ENCODE peak calls at places on chromosomes 12 and 14, in five cellular contexts. K is GM23248, Y is IMR-90, H is mammary epithelial cell, S is fibroblast of lung. E is an unnamed sample. For H4K20me1, the result is how much of the 10 kb centered on the place peaks cover.

GRCh38 chr12:102539651-102540553 is 59.5 kb upstream of the IGF1 start:
- DNase-seq in K (peak), Y (peak), H (no peak), S (peak), E (no peak)

GRCh38 chr12:98738539-98738938 is 93.4 kb downstream of the APAF1 start:
- DNase-seq in K (no peak), Y (no peak), H (no peak), S (no peak), E (no peak)

GRCh38 chr14:77612011-77612620 is 4.3 kb downstream of the SPTLC2 start:
- DNase-seq in K (peak), Y (peak), H (no peak), S (peak), E (peak)

GRCh38 chr14:103527408-103528157 is 1.4 kb upstream of the TRMT61A start:
- DNase-seq in K (peak), Y (no peak), H (peak), S (no peak), E (no peak)

GRCh38 chr14:81936348-81936747 is 402.7 kb upstream of the SEL1L start:
- DNase-seq in K (no peak), Y (no peak), H (no peak), S (no peak), E (no peak)

GRCh38 chr14:36975834-36976233 is 196.6 kb downstream of the SLC25A21 start:
- DNase-seq in K (no peak), Y (peak), H (peak), S (peak), E (peak)

GRCh38 chr14:34081126-34081575 is 130.3 kb upstream of the EGLN3 start:
- DNase-seq in K (peak), Y (no peak), H (no peak), S (peak), E (peak)

GRCh38 chr14:78606111-78606510 is 435.9 kb downstream of the NRXN3 start:
- DNase-seq in K (peak), Y (peak), H (peak), S (peak), E (no peak)

GRCh38 chr12:84920331-84920730 is 7.7 kb upstream of the SLC6A15 start:
- DNase-seq in K (peak), Y (peak), H (peak), S (no peak), E (peak)

GRCh38 chr12:53806689-53807088 is 54.9 kb upstream of the CISTR start:
- DNase-seq in K (no peak), Y (peak), H (peak), S (peak), E (peak)

GRCh38 chr12:111270773-111271172 is 98.1 kb downstream of the PHETA1 start:
- DNase-seq in K (no peak), Y (peak), H (no peak), S (no peak), E (peak)

GRCh38 chr14:31263485-31264133 is 56.0 kb upstream of the HECTD1 start:
- DNase-seq in K (peak), Y (peak), H (peak), S (peak), E (peak)
- H3K4me3 ChIP-seq in K (no peak), Y (no peak), H (no peak), S (no peak), E (no peak)

GRCh38 chr12:57170408-57170807 is 23.0 kb upstream of the LRP1-AS start:
- DNase-seq in K (no peak), Y (no peak), H (no peak), S (no peak), E (no peak)

GRCh38 chr12:57166971-57167371 is 19.6 kb upstream of the LRP1-AS start:
- DNase-seq in K (peak), Y (peak), H (peak), S (peak), E (peak)

GRCh38 chr12:57171668-57172067 is 24.2 kb upstream of the LRP1-AS start:
- DNase-seq in K (peak), Y (peak), H (no peak), S (peak), E (no peak)

GRCh38 chr12:57169046-57169795 is 21.8 kb upstream of the LRP1-AS start:
- DNase-seq in K (no peak), Y (no peak), H (no peak), S (no peak), E (no peak)

GRCh38 chr12:57169969-57170368 is 22.6 kb upstream of the LRP1-AS start:
- DNase-seq in K (no peak), Y (no peak), H (no peak), S (no peak), E (no peak)
- H4K20me1 ChIP-seq in K (under half), Y (half or more), H (under half), S (under half), E (under half)

GRCh38 chr12:52050116-52050770 is 999 bp upstream of the NR4A1 start:
- DNase-seq in K (no peak), Y (peak), H (peak), S (peak), E (no peak)

GRCh38 chr12:52050771-52051541 is at the start of gene NR4A1:
- DNase-seq in K (peak), Y (peak), H (peak), S (peak), E (peak)

GRCh38 chr12:52053570-52054209 is 2.4 kb downstream of the NR4A1 start:
- DNase-seq in K (no peak), Y (peak), H (no peak), S (peak), E (no peak)

GRCh38 chr12:52054231-52054837 is 3.1 kb downstream of the NR4A1 start:
- DNase-seq in K (no peak), Y (no peak), H (no peak), S (peak), E (no peak)

GRCh38 chr12:52052471-52053186 is 1.4 kb downstream of the NR4A1 start:
- DNase-seq in K (no peak), Y (peak), H (peak), S (peak), E (peak)
- H3K4me3 ChIP-seq in K (peak), Y (peak), H (no peak), S (peak), E (peak)

DNA sequence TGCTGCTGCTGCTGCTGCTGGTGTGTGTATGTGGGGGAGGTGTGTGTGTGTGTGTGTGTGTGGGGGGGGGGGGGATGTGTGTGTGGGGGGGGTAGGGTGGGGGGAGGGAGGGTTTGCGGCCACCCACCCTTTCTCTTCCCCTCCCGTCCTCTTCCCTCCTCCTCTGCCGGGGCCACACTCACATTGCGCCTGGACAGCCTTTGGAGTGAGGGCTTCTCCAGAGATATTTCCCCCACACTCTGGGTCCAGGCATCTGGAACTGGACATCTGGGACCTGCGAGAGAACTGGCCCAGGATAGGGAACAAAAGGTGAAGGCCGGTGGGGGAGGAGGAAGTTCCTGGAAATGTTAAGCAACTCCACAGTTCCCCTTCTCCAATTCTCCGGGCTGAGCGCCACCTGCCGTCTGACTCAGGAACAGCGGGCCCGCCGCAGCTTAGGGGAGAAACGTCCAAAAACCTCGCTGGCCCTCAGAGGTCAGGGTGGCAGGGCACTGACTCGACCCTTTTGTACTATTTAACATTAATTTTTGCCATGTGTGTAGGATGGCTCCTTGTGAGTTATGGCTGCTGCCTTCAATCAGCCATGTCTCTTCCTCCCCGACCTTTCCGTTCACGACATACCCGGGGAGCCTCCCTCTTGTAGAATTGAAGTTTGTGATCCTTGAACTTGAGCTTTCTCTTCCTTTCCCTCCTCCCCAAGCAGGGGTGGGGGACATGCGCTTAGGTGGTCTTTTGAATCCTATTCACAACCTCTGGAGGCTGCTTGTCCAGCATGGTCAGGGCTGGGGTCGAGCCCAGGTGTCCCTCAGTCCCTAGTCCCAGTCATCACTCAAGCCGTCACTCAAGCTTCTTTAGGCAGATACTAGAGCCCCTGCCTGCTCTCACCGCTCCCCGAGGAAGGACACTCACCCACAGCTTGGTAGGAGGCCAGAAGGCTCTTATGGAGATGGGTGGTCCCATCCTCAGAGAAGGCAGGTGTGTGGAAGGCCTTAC is at the start of gene C1RL:
- DNase-seq in K (peak), Y (peak), H (peak), S (peak), E (peak)
- H4K20me1 ChIP-seq in K (under half), Y (under half), H (under half), S (under half), E (under half)

GRCh38 chr12:31118347-31118830 is 44.7 kb downstream of the DDX11 start:
- DNase-seq in K (no peak), Y (no peak), H (no peak), S (no peak), E (no peak)

GRCh38 chr12:31120392-31121008 is 46.8 kb downstream of the DDX11 start:
- DNase-seq in K (no peak), Y (no peak), H (no peak), S (no peak), E (no peak)

GRCh38 chr12:31117203-31118011 is 43.7 kb downstream of the DDX11 start:
- DNase-seq in K (peak), Y (peak), H (peak), S (peak), E (peak)

GRCh38 chr12:31119531-31120211 is 46.0 kb downstream of the DDX11 start:
- DNase-seq in K (no peak), Y (no peak), H (no peak), S (no peak), E (no peak)

GRCh38 chr12:31118831-31119530 is 45.3 kb downstream of the DDX11 start:
- DNase-seq in K (no peak), Y (no peak), H (no peak), S (peak), E (no peak)
- H3K4me3 ChIP-seq in K (no peak), Y (no peak), H (peak), S (no peak), E (no peak)

GRCh38 chr14:73758392-73759182 is 44.4 kb upstream of the PNMA1 start:
- DNase-seq in K (peak), Y (peak), H (peak), S (peak), E (peak)

GRCh38 chr14:73761621-73762355 is 47.6 kb upstream of the PNMA1 start:
- DNase-seq in K (peak), Y (no peak), H (no peak), S (no peak), E (no peak)

GRCh38 chr14:73759183-73759713 is 45.1 kb upstream of the PNMA1 start:
- DNase-seq in K (peak), Y (peak), H (no peak), S (peak), E (peak)

GRCh38 chr14:73760598-73761586 is 46.7 kb upstream of the PNMA1 start:
- DNase-seq in K (no peak), Y (no peak), H (no peak), S (no peak), E (no peak)

GRCh38 chr14:73759714-73760597 is 45.8 kb upstream of the PNMA1 start:
- DNase-seq in K (peak), Y (peak), H (peak), S (peak), E (peak)
- H4K20me1 ChIP-seq in K (under half), Y (half or more), H (under half), S (under half), E (under half)

E was measured in PC-3.